ENCODE peak calls at places on chromosomes 1 and 21, in ten cellular contexts. E, B, U, O, N, A, F, X, D and Z are unnamed samples.
A peak's percentile ranks its signal among the peaks of the same experiment; 100 is the strongest.

GRCh38 chr1:77230051-77230450 is 10.8 kb upstream of the PIGK start:
- DNase-seq in D (no peak), U (no peak), F (no peak), O (no peak), E (no peak), X (no peak), B (no peak), A (no peak), N (no peak), Z (no peak)

GRCh38 chr1:211095381-211095780 is 38.6 kb downstream of the KCNH1 start:
- DNase-seq in N (no peak), E (no peak), D (no peak), O (no peak), X (no peak), A (no peak), F (no peak), U (no peak), B (no peak), Z (no peak)

GRCh38 chr1:26779093-26779668 is 8.6 kb upstream of the PIGV start:
- DNase-seq in F (no peak), A (no peak), E (no peak), N (no peak), X (no peak), B (no peak), U (no peak), O (no peak), D (no peak), Z (no peak)

GRCh38 chr21:45981641-45982255 is at the start of gene COL6A1:
- DNase-seq in O (peak; percentile 89), X (no peak), U (peak; percentile 52), B (peak; percentile 79), A (no peak), F (no peak), N (peak; percentile 72), E (peak; percentile 88), D (no peak), Z (no peak)

GRCh38 chr1:11550664-11551283 is 71.8 kb downstream of the DISP3 start:
- DNase-seq in X (no peak), D (peak; percentile 11), N (no peak), A (peak; percentile 16), F (peak; percentile 47), U (peak; percentile 97), B (peak; percentile 48), E (peak; percentile 41), O (peak; percentile 82), Z (peak; percentile 68)

GRCh38 chr21:25360593-25360992 is 246.7 kb downstream of the MRPL39 start:
- DNase-seq in F (no peak), B (no peak), X (no peak), E (no peak), N (no peak), A (no peak), O (peak; percentile 18), U (no peak), D (no peak), Z (no peak)

GRCh38 chr1:167105150-167105840 is 11.4 kb downstream of the STYXL2 start:
- DNase-seq in A (no peak), D (no peak), E (no peak), B (no peak), F (no peak), N (no peak), O (no peak), X (no peak), U (no peak), Z (no peak)

GRCh38 chr1:94401206-94401605 is 17.0 kb upstream of the ABCD3 start:
- DNase-seq in B (no peak), A (no peak), N (no peak), E (peak; percentile 65), U (no peak), F (no peak), O (no peak), X (no peak), D (no peak), Z (no peak)

GRCh38 chr1:156540955-156541354 is 31.4 kb downstream of the IQGAP3 start:
- DNase-seq in E (no peak), X (no peak), B (no peak), N (no peak), O (peak; percentile 62), A (no peak), F (no peak), D (no peak), U (no peak), Z (no peak)

GRCh38 chr1:62227496-62227895 is 32.8 kb downstream of the L1TD1 start:
- DNase-seq in D (no peak), U (no peak), B (no peak), E (no peak), A (no peak), F (no peak), N (no peak), O (no peak), X (no peak), Z (no peak)

GRCh38 chr1:59367269-59368006 is 70.5 kb downstream of the FGGY start:
- DNase-seq in X (no peak), A (peak; percentile 92), E (peak; percentile 95), B (peak; percentile 34), F (no peak), U (no peak), D (no peak), O (peak; percentile 90), N (no peak), Z (no peak)

GRCh38 chr1:174769961-174770549 is 229.7 kb upstream of the CACYBP start:
- DNase-seq in F (no peak), B (peak; percentile 20), X (peak; percentile 6), N (peak; percentile 23), O (peak; percentile 54), A (peak; percentile 23), U (peak; percentile 77), E (peak; percentile 45), D (no peak), Z (peak; percentile 49)

GRCh38 chr1:225899044-225899925 is 10.3 kb upstream of the LEFTY1 start:
- DNase-seq in A (no peak), D (no peak), U (peak; percentile 95), X (no peak), O (no peak), N (no peak), E (no peak), F (no peak), B (no peak), Z (no peak)

GRCh38 chr1:47592296-47592975 is 154.6 kb downstream of the FOXD2 start:
- DNase-seq in F (peak; percentile 4), B (no peak), D (no peak), X (no peak), U (peak; percentile 15), A (no peak), N (no peak), O (no peak), E (no peak), Z (no peak)

GRCh38 chr1:218079379-218079778 is 205.7 kb upstream of the RRP15 start:
- DNase-seq in B (no peak), U (no peak), E (no peak), D (no peak), O (no peak), N (no peak), A (no peak), F (no peak), X (peak; percentile 53), Z (no peak)

GRCh38 chr1:230268371-230269170 is 157.6 kb downstream of the PGBD5 start:
- DNase-seq in U (peak; percentile 85), N (peak; percentile 64), D (no peak), A (peak; percentile 39), E (peak; percentile 66), X (peak; percentile 30), O (peak; percentile 91), F (no peak), B (peak; percentile 89), Z (peak; percentile 56)

GRCh38 chr1:36328713-36329112 is 5.3 kb upstream of the EVA1B start:
- DNase-seq in F (no peak), A (no peak), E (no peak), U (no peak), X (no peak), O (no peak), D (no peak), B (no peak), N (no peak), Z (no peak)

GRCh38 chr1:220430586-220430985 is 97.3 kb upstream of the MARK1 start:
- DNase-seq in O (no peak), D (no peak), B (no peak), N (no peak), A (no peak), F (no peak), U (no peak), E (no peak), X (no peak), Z (no peak)